ENCODE peak calls at places on chromosomes 6 and 20, in seven cellular contexts. L, X, J, I, F, D and U are unnamed samples.

GRCh38 chr20:51596656-51597388 is 54.3 kb upstream of the NFATC2 start:
- DNase-seq in L (no peak), X (no peak), J (peak), I (no peak), F (no peak), D (no peak), U (peak)

GRCh38 chr6:45423901-45424627 is 46.3 kb upstream of the SUPT3H start:
- DNase-seq in L (peak), X (no peak), J (peak), I (peak), F (no peak), D (peak), U (no peak)

GRCh38 chr6:43128926-43129325 is 42.1 kb upstream of the SRF start:
- DNase-seq in L (no peak), X (no peak), J (peak), I (no peak), F (no peak), D (no peak), U (no peak)

GRCh38 chr6:124783344-124783743 is 178.9 kb upstream of the RNF217 start:
- DNase-seq in L (no peak), X (no peak), J (no peak), I (no peak), F (no peak), D (no peak), U (no peak)

GRCh38 chr20:10521068-10521834 is 86.1 kb downstream of the SLX4IP start:
- DNase-seq in L (no peak), X (peak), J (peak), I (peak), F (peak), D (no peak), U (no peak)

GRCh38 chr20:38935285-38935684 is 9.1 kb downstream of the FAM83D start:
- DNase-seq in L (no peak), X (no peak), J (peak), I (peak), F (no peak), D (no peak), U (no peak)

GRCh38 chr20:20205862-20206236 is 153.5 kb downstream of the CFAP61 start:
- DNase-seq in L (no peak), X (no peak), J (no peak), I (no peak), F (no peak), D (no peak), U (no peak)

GRCh38 chr6:85464722-85465150 is 14.9 kb downstream of the NT5E start:
- DNase-seq in L (no peak), X (peak), J (peak), I (peak), F (no peak), D (no peak), U (no peak)

GRCh38 chr6:159169557-159170332 is 545 bp downstream of the FNDC1 start:
- DNase-seq in L (no peak), X (peak), J (peak), I (peak), F (peak), D (no peak), U (no peak)

GRCh38 chr20:50932016-50932338 is 740 bp upstream of the ADNP start:
- DNase-seq in L (no peak), X (no peak), J (peak), I (no peak), F (no peak), D (no peak), U (no peak)

DNA sequence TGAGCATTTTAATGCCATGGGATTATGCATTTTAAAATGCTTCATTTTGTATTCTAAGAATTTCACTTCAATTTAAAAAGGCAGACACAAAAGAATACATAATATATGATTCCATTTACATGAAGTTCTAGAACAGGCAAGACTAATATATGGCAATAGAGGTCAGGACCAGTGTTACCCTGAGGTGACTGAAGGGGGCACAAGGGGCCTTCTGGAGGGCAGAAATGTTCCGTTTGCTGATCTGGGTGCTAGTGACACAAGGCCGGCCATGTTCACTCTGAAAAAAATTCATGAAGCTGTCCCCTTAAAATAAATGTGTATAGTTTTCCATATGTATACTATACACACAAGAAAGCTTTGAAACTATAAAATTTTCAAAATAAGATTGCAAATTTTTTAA is 28.5 kb downstream of the TASP1 start:
- DNase-seq in L (no peak), X (no peak), J (no peak), I (peak), F (peak), D (no peak), U (no peak)
- TF ChIP-seq CTCF in L (no peak), X (no peak), J (no peak), I (peak), F (peak), D (no peak), U (no peak)

GRCh38 chr20:31677553-31678260 is 40.0 kb downstream of the COX4I2 start:
- DNase-seq in L (no peak), X (no peak), J (no peak), I (no peak), F (no peak), D (no peak), U (no peak)

GRCh38 chr20:31675828-31676533 is 38.3 kb downstream of the COX4I2 start:
- DNase-seq in L (no peak), X (peak), J (peak), I (peak), F (no peak), D (peak), U (no peak)

GRCh38 chr20:31678389-31679356 is 41.0 kb downstream of the COX4I2 start:
- DNase-seq in L (no peak), X (no peak), J (no peak), I (peak), F (no peak), D (no peak), U (no peak)

GRCh38 chr20:31674895-31675827 is 37.4 kb downstream of the COX4I2 start:
- DNase-seq in L (peak), X (peak), J (peak), I (peak), F (peak), D (peak), U (peak)

DNA sequence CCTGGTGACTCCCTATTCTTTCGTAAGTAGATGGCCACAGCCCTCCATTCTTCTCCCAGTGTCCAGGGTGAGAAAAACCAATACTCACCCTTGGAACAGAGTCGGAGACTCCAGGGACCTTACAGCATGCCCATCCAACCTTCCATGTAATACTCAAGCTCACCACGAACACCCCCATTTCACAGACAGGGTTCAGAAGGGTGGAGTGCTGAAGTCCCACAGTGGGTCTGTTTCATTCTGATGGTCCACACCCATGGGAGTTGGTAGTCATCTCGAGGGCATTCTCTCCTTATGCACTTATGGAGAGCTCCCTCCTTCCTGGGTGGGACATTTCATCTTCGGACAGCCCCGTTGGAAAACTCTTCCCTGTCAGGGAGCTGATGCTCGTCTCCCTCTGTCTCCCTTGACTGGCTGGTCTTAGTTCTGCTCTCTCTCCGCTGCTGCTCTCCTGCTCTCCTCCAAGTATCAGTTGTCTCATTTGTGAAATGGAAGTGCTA is 38.9 kb downstream of the COX4I2 start:
- DNase-seq in L (no peak), X (no peak), J (no peak), I (no peak), F (no peak), D (no peak), U (no peak)
- H3K4me3 ChIP-seq in L (no peak), X (no peak), J (no peak), I (no peak), F (no peak), D (no peak), U (no peak)

GRCh38 chr6:142474446-142475289 is 172.9 kb downstream of the ADGRG6 start:
- DNase-seq in L (no peak), X (peak), J (peak), I (peak), F (peak), D (no peak), U (peak)
- TF ChIP-seq CTCF in L (peak), X (peak), J (peak), I (peak), F (peak), D (peak), U (peak)

DNA sequence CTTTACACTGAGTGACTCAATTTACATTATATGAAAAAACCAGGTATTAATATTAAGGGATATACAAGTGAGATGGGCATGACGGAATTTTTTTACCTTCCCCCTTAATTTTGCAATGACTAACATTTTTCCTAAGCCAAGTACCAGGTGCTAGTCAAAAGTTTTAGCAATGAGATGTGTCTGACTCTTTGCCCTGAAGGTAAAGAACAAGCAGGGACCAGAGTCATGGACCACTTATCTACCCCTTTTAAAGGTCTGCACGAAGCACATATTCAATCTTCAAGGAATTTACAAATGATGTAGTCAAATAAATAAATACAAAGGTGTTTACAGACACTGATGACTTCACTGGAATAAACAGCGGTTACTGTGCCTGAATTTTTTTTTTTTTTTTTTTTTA is 1.4 kb downstream of the GLO1 start:
- DNase-seq in L (no peak), X (no peak), J (no peak), I (no peak), F (no peak), D (no peak), U (no peak)
- H3K4me3 ChIP-seq in L (no peak), X (no peak), J (no peak), I (no peak), F (peak), D (no peak), U (no peak)

GRCh38 chr6:129469070-129469662 is 240.8 kb downstream of the ARHGAP18 start:
- DNase-seq in L (no peak), X (no peak), J (peak), I (no peak), F (no peak), D (no peak), U (no peak)
- TF ChIP-seq CTCF in L (no peak), X (no peak), J (no peak), I (peak), F (no peak), D (no peak), U (peak)

GRCh38 chr20:32474009-32474716 is 111.0 kb downstream of the NOL4L start:
- DNase-seq in L (no peak), X (no peak), J (no peak), I (peak), F (no peak), D (no peak), U (no peak)

GRCh38 chr20:32476684-32477593 is 108.2 kb downstream of the NOL4L start:
- DNase-seq in L (peak), X (no peak), J (no peak), I (no peak), F (no peak), D (no peak), U (no peak)

GRCh38 chr20:32474717-32474966 is 110.5 kb downstream of the NOL4L start:
- DNase-seq in L (no peak), X (no peak), J (no peak), I (no peak), F (no peak), D (no peak), U (no peak)

GRCh38 chr20:32473231-32474008 is 111.7 kb downstream of the NOL4L start:
- DNase-seq in L (no peak), X (no peak), J (no peak), I (no peak), F (peak), D (no peak), U (no peak)

DNA sequence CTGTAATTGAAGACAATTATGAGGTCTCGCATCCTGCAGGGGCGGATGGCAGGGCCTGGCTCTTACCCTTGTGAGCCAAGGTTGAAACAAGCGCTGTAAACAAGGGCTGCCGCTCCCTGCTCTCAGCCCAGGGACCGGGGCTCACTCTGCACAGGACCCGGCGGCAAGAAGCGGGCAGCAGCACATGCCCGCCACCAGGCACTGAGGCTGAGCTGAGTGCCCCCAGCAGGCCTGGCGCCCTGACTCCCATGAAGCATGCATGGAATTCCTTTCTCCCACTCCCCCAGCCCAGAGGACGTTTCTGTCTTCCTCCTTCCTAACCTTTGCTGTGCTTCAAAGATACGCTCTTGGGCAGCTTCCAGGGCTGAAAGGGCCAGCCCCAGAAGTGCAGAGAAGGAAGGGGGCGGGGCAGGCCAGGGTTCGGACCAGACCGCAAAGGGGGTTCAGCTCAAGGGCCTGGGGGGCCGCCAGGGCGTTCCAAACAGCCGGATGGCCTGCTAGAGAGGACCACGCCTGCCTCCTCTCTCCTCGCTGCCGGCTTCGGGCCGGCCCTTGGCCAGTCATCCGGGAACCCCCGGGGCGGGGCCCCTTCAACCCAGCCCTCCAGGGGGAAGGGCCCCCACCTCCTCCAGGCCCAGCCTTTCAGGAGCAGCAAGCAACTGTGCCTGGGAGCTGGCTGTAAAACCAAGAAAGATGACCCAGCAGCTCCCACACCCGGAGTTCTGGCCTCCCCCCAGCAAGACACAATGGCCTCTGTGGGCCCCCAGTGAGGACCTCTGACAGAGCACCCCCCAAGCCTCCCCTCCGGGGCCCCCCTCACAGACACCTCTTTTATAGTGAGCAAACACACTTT is 109.9 kb downstream of the NOL4L start:
- DNase-seq in L (peak), X (peak), J (peak), I (peak), F (peak), D (peak), U (peak)
- H3K4me3 ChIP-seq in L (peak), X (peak), J (peak), I (peak), F (peak), D (no peak), U (peak)

GRCh38 chr6:116102856-116103255 is 2.2 kb downstream of the NT5DC1 start:
- DNase-seq in L (no peak), X (no peak), J (no peak), I (no peak), F (no peak), D (no peak), U (no peak)

GRCh38 chr6:116101298-116101718 is 655 bp downstream of the NT5DC1 start:
- DNase-seq in L (no peak), X (no peak), J (no peak), I (no peak), F (no peak), D (peak), U (no peak)

GRCh38 chr6:116101790-116102189 is 1.1 kb downstream of the NT5DC1 start:
- DNase-seq in L (no peak), X (no peak), J (no peak), I (no peak), F (no peak), D (no peak), U (no peak)

GRCh38 chr6:116099036-116099435 is 1.6 kb upstream of the NT5DC1 start:
- DNase-seq in L (no peak), X (no peak), J (no peak), I (no peak), F (no peak), D (no peak), U (no peak)

DNA sequence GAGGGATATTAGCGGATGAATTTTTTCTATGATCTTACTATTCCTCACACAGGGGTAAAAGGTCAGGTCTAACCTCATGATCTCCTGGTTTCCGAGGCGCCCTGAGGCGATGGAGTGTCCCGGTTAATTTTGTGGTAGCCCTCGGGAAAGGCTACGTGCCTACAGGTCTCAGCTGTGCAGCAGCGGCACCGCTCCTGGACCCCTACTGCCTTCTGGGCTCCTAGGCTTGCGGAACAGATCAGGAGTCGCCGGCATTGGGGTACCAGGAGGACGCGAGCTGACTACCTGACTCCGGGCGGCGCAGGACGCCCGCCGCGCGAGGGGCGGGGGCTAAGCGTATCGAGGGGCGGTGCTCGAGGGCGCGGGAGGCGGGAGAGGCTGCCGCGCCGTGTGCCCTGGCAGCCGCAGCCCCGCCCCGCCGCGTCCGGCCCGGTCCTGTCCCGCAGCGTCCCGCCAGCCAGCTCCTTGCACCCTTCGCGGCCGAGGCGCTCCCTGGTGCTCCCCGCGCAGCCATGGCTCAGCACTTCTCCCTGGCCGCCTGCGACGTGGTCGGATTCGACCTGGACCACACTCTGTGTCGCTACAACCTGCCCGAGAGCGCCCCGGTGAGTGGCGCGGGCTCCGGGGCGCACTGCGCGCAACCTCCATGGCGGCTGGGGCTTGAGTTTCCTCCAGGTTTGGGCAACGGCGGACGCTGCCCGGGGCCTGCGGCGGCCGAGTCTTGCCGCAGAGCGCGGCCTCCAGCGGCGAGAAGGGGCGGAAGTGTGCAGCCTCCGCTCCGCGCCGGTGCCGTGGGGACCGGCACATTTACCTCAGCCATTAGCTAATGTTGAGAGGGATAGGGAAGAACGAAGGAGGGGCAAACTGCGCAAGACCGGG is at the start of gene NT5DC1:
- DNase-seq in L (peak), X (peak), J (peak), I (peak), F (peak), D (peak), U (no peak)
- TF ChIP-seq CTCF in L (peak), X (no peak), J (peak), I (peak), F (peak), D (no peak), U (no peak)

DNA sequence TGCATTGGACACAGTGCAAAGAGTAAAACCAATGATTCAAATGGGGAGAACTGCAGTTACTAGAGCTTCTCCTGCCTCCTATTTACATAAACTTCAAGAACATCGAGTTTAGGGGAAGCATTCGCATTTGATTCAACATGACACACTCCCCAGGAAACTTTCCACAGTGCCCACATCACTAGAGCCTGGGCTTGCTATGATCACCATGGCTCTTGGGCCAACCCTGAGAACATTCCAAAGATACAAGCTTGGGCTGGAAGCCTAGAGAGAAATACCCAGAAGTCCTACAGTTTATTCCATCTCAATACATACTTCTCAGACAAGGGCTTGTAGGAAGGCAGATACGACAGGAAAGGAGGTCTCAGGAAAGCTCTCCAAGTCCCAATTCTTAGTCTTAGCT is 337.9 kb downstream of the CD83 start:
- DNase-seq in L (no peak), X (no peak), J (no peak), I (peak), F (no peak), D (no peak), U (no peak)
- H3K4me3 ChIP-seq in L (no peak), X (no peak), J (no peak), I (no peak), F (no peak), D (no peak), U (no peak)